ENCODE peak calls at places on chromosomes 5 and 9, in seven cellular contexts. E, H, W, T, O, C and I are unnamed samples.

GRCh38 chr9:94018628-94019027 is 63.5 kb upstream of the BARX1 start:
- DNase-seq in E (no peak), H (peak), W (peak), T (no peak), O (no peak), C (no peak), I (no peak)

GRCh38 chr5:16486679-16487078 is 21.1 kb upstream of the ZNF622 start:
- DNase-seq in E (no peak), H (no peak), W (no peak), T (no peak), O (no peak), C (no peak), I (no peak)

GRCh38 chr9:91740713-91741112 is 209.3 kb downstream of the ROR2 start:
- DNase-seq in E (no peak), H (peak), W (no peak), T (peak), O (no peak), C (peak), I (no peak)

GRCh38 chr5:57486206-57486605 is 3.6 kb upstream of the ACTBL2 start:
- DNase-seq in E (no peak), H (no peak), W (no peak), T (no peak), O (no peak), C (no peak), I (no peak)

GRCh38 chr5:141717043-141717442 is 35.0 kb upstream of the ARAP3 start:
- DNase-seq in E (no peak), H (no peak), W (no peak), T (no peak), O (no peak), C (no peak), I (no peak)

GRCh38 chr9:137150485-137151060 is 11.6 kb downstream of the GRIN1 start:
- DNase-seq in E (no peak), H (peak), W (no peak), T (no peak), O (no peak), C (no peak), I (no peak)

GRCh38 chr9:37746448-37747270 is 6.9 kb upstream of the TRMT10B start:
- DNase-seq in E (no peak), H (peak), W (no peak), T (no peak), O (no peak), C (no peak), I (no peak)

GRCh38 chr5:5979761-5980570 is 398.4 kb downstream of the MED10 start:
- DNase-seq in E (no peak), H (no peak), W (no peak), T (no peak), O (no peak), C (no peak), I (no peak)

GRCh38 chr5:91176288-91177016 is 206.7 kb downstream of the ARRDC3 start:
- DNase-seq in E (no peak), H (no peak), W (peak), T (no peak), O (no peak), C (no peak), I (no peak)

GRCh38 chr5:145701404-145701803 is 133.7 kb downstream of the PRELID2 start:
- DNase-seq in E (no peak), H (no peak), W (no peak), T (no peak), O (no peak), C (no peak), I (no peak)

GRCh38 chr5:145699846-145700245 is 135.3 kb downstream of the PRELID2 start:
- DNase-seq in E (no peak), H (no peak), W (no peak), T (no peak), O (no peak), C (no peak), I (no peak)

DNA sequence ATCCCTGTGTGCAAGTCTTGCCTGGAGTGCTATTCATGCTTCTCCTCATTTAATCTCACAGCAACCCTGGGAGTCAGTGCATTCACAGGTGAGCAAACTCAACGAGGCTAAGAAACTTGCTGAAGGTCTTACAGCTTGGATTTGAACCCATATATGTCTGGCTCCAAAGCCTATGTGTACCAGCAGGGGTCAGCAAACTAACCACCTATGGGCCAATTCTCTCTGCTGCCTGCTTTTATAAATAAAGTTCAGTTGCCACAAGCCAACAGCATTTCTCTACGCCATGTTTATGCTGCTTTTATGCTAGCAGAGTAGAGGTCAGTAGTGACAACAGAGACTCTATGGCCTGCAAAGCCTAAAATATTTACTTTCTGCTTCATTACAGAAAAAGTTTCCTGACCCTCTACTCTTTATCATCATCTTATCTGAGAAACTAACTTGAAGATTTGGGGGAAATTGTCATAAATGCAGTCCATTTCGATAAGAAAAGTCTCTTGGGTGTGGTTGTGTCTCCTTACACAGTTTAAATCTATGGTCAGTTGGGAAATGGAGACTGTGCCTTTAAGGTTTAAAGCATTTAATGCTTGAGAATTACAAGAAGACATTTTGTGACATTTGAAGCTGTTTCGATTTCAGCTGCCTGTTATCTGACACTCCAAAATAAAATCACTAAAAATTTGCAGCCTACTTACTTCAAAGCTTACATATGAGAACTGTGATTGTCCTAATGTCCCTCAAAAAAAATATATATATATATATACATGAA is 137.7 kb downstream of the PRELID2 start:
- DNase-seq in E (peak), H (peak), W (peak), T (no peak), O (no peak), C (no peak), I (no peak)
- TF ChIP-seq CTCF in E (peak), H (peak), W (peak), T (peak), O (peak), C (no peak), I (no peak)

GRCh38 chr9:133582501-133583045 is 26.6 kb downstream of the FAM163B start:
- DNase-seq in E (no peak), H (no peak), W (no peak), T (no peak), O (no peak), C (no peak), I (no peak)

GRCh38 chr9:133584559-133585476 is 24.4 kb downstream of the FAM163B start:
- DNase-seq in E (no peak), H (no peak), W (no peak), T (no peak), O (no peak), C (no peak), I (no peak)

GRCh38 chr9:133584167-133584558 is 25.0 kb downstream of the FAM163B start:
- DNase-seq in E (no peak), H (no peak), W (no peak), T (no peak), O (no peak), C (no peak), I (no peak)

GRCh38 chr9:133583111-133583510 is 26.1 kb downstream of the FAM163B start:
- DNase-seq in E (no peak), H (no peak), W (no peak), T (no peak), O (no peak), C (no peak), I (no peak)

GRCh38 chr9:133583586-133583985 is 25.6 kb downstream of the FAM163B start:
- DNase-seq in E (no peak), H (no peak), W (no peak), T (no peak), O (no peak), C (no peak), I (no peak)
- TF ChIP-seq CTCF in E (no peak), H (no peak), W (no peak), T (no peak), O (no peak), C (no peak), I (no peak)

DNA sequence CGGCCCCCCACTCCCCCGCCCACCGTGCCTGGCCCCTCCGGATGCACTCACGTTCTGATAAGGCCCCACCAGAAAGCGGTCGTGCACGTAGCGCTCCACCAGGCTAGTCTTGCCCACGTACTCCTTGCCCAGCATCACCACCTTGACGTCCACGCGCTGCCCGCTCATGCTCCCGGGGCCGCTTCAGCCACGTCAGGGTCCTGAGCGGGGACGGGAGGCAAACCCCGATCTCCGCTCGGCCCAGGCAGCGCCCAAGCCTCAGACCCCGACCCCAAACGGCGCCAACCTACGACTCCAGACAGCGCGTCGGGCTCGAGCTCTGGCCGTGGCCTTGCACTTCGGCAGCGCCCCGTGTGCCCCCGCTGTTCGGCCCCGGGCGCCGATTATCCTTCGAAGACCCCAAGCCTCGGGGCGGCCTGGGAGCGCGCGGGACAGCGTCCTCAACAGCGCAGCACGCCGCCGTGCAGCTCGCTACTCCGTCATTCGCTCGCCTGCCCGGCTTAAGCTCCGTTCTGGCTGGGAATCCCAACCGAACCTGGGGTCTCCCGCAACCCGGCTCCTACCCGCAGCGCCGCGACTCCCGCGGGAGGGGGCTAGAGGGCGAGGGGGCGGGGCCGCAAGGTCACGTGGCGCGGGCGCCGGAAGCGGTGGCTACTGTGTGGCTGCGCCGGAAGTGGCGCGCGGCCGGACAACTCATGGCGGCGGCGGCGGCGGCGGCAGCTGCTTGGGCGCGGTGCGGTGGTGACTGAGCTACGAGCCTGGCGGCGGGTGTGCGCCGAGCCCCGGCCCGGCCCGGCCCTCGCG is at the start of the genes PRELID1 and RAB24:
- DNase-seq in E (peak), H (peak), W (peak), T (peak), O (peak), C (peak), I (peak)
- TF ChIP-seq CTCF in E (peak), H (peak), W (peak), T (peak), O (peak), C (no peak), I (peak)

GRCh38 chr5:143648696-143649095 is 163.3 kb upstream of the HMHB1 start:
- DNase-seq in E (no peak), H (no peak), W (no peak), T (peak), O (no peak), C (no peak), I (no peak)
- TF ChIP-seq CTCF in E (no peak), H (peak), W (no peak), T (peak), O (no peak), C (no peak), I (no peak)

GRCh38 chr9:124345063-124345462 is 70.2 kb downstream of the PSMB7 start:
- DNase-seq in E (no peak), H (no peak), W (no peak), T (no peak), O (no peak), C (no peak), I (no peak)

GRCh38 chr9:124347206-124347967 is 67.9 kb downstream of the PSMB7 start:
- DNase-seq in E (no peak), H (no peak), W (no peak), T (no peak), O (no peak), C (peak), I (peak)

GRCh38 chr9:124347968-124348358 is 67.3 kb downstream of the PSMB7 start:
- DNase-seq in E (no peak), H (no peak), W (no peak), T (no peak), O (no peak), C (peak), I (no peak)

GRCh38 chr9:124345751-124346281 is 69.4 kb downstream of the PSMB7 start:
- DNase-seq in E (no peak), H (no peak), W (no peak), T (no peak), O (no peak), C (no peak), I (no peak)

GRCh38 chr9:124346347-124347163 is 68.7 kb downstream of the PSMB7 start:
- DNase-seq in E (no peak), H (no peak), W (no peak), T (no peak), O (no peak), C (peak), I (peak)
- TF ChIP-seq CTCF in E (no peak), H (no peak), W (no peak), T (no peak), O (no peak), C (no peak), I (no peak)